ENCODE peak calls at places on chromosomes 5 and 9, in four cellular contexts. V, O, J and E are unnamed samples.

GRCh38 chr5:82338731-82339130 is 60.6 kb upstream of the RPS23 start:
- DNase-seq in V (no peak), O (peak), J (no peak), E (no peak)

GRCh38 chr5:176624916-176625315 is 5.4 kb downstream of the SNCB start:
- DNase-seq in V (no peak), O (no peak), J (no peak), E (no peak)

GRCh38 chr9:73230257-73230656 is 78.6 kb downstream of the ANXA1 start:
- DNase-seq in V (no peak), O (no peak), J (no peak), E (no peak)

GRCh38 chr9:4114569-4115505 is 185.0 kb downstream of the GLIS3 start:
- DNase-seq in V (no peak), O (peak), J (no peak), E (no peak)

GRCh38 chr5:90503596-90503995 is 25.8 kb downstream of the LYSMD3 start:
- DNase-seq in V (no peak), O (no peak), J (no peak), E (no peak)

GRCh38 chr5:181217805-181218065 is 5.3 kb upstream of the TRIM41 start:
- DNase-seq in V (peak), O (no peak), J (no peak), E (no peak)

GRCh38 chr9:79672236-79672635 is 100.5 kb downstream of the TLE4 start:
- DNase-seq in V (no peak), O (no peak), J (no peak), E (no peak)

GRCh38 chr9:83986765-83987401 is 6.3 kb downstream of the RMI1 start:
- DNase-seq in V (peak), O (peak), J (no peak), E (peak)

GRCh38 chr9:107975426-107976010 is 485.9 kb upstream of the KLF4 start:
- DNase-seq in V (no peak), O (no peak), J (no peak), E (peak)

GRCh38 chr9:94772654-94773303 is 46.3 kb downstream of the AOPEP start:
- DNase-seq in V (no peak), O (peak), J (no peak), E (peak)

GRCh38 chr9:4106744-4107143 is 193.1 kb downstream of the GLIS3 start:
- DNase-seq in V (no peak), O (no peak), J (no peak), E (no peak)

GRCh38 chr9:113737414-113738271 is 138.5 kb upstream of the ZNF618 start:
- DNase-seq in V (peak), O (peak), J (peak), E (peak)

GRCh38 chr9:99253772-99254431 is 31.8 kb downstream of the SEC61B start:
- DNase-seq in V (no peak), O (no peak), J (no peak), E (no peak)